ENCODE peak calls at places on chromosomes 13 and 19, in four cellular contexts. One of them, this sample, is unnamed.

GRCh38 chr19:18401580-18402112 is 4.2 kb upstream of the LRRC25 start:
- DNase-seq in skeletal muscle cell: peak; percentile 30
- DNase-seq in activated gamma-delta T cell treated with Interleukin-2 at 50 U/mL for 16 hours: no peak
- DNase-seq in effector CD4-positive, alpha-beta T cell: no peak
- DNase-seq in this sample: no peak

GRCh38 chr19:6276447-6276846 is 3.3 kb downstream of the MLLT1 start:
- DNase-seq in skeletal muscle cell: peak; percentile 62
- DNase-seq in activated gamma-delta T cell treated with Interleukin-2 at 50 U/mL for 16 hours: no peak
- DNase-seq in effector CD4-positive, alpha-beta T cell: no peak
- DNase-seq in this sample: no peak

GRCh38 chr19:39915101-39915847 is 19.2 kb downstream of the FCGBP start:
- DNase-seq in skeletal muscle cell: no peak
- DNase-seq in activated gamma-delta T cell treated with Interleukin-2 at 50 U/mL for 16 hours: no peak
- DNase-seq in effector CD4-positive, alpha-beta T cell: no peak
- DNase-seq in this sample: no peak

GRCh38 chr19:1299822-1300221 is 14.1 kb downstream of the EFNA2 start:
- DNase-seq in skeletal muscle cell: no peak
- DNase-seq in activated gamma-delta T cell treated with Interleukin-2 at 50 U/mL for 16 hours: no peak
- DNase-seq in effector CD4-positive, alpha-beta T cell: no peak
- DNase-seq in this sample: no peak

GRCh38 chr19:35399231-35399630 is 28.4 kb downstream of the GPR42 start:
- DNase-seq in skeletal muscle cell: no peak
- DNase-seq in activated gamma-delta T cell treated with Interleukin-2 at 50 U/mL for 16 hours: no peak
- DNase-seq in effector CD4-positive, alpha-beta T cell: no peak
- DNase-seq in this sample: no peak

GRCh38 chr13:24202215-24202614 is 41.7 kb downstream of the SPATA13 start:
- DNase-seq in skeletal muscle cell: no peak
- DNase-seq in activated gamma-delta T cell treated with Interleukin-2 at 50 U/mL for 16 hours: no peak
- DNase-seq in effector CD4-positive, alpha-beta T cell: no peak
- DNase-seq in this sample: no peak

GRCh38 chr19:13959962-13960862 is 7.9 kb downstream of the DCAF15 start:
- DNase-seq in skeletal muscle cell: no peak
- DNase-seq in activated gamma-delta T cell treated with Interleukin-2 at 50 U/mL for 16 hours: no peak
- DNase-seq in effector CD4-positive, alpha-beta T cell: no peak
- DNase-seq in this sample: no peak

GRCh38 chr19:18304194-18304495 is 18.7 kb downstream of the LSM4 start:
- DNase-seq in skeletal muscle cell: no peak
- DNase-seq in activated gamma-delta T cell treated with Interleukin-2 at 50 U/mL for 16 hours: no peak
- DNase-seq in effector CD4-positive, alpha-beta T cell: no peak
- DNase-seq in this sample: no peak

GRCh38 chr13:31119966-31120733 is 41.6 kb downstream of the HSPH1 start:
- DNase-seq in skeletal muscle cell: no peak
- DNase-seq in activated gamma-delta T cell treated with Interleukin-2 at 50 U/mL for 16 hours: no peak
- DNase-seq in effector CD4-positive, alpha-beta T cell: no peak
- DNase-seq in this sample: no peak

GRCh38 chr13:90545070-90545840 is 802.2 kb upstream of the MIR17HG start:
- DNase-seq in skeletal muscle cell: no peak
- DNase-seq in activated gamma-delta T cell treated with Interleukin-2 at 50 U/mL for 16 hours: no peak
- DNase-seq in effector CD4-positive, alpha-beta T cell: no peak
- DNase-seq in this sample: no peak

GRCh38 chr13:43981091-43981490 is 101.4 kb downstream of the LACC1 start:
- DNase-seq in skeletal muscle cell: no peak
- DNase-seq in activated gamma-delta T cell treated with Interleukin-2 at 50 U/mL for 16 hours: no peak
- DNase-seq in effector CD4-positive, alpha-beta T cell: no peak
- DNase-seq in this sample: no peak

GRCh38 chr13:75181906-75182305 is 300.1 kb downstream of the TBC1D4 start:
- DNase-seq in skeletal muscle cell: peak; percentile 55
- DNase-seq in activated gamma-delta T cell treated with Interleukin-2 at 50 U/mL for 16 hours: no peak
- DNase-seq in effector CD4-positive, alpha-beta T cell: no peak
- DNase-seq in this sample: peak; percentile 70

GRCh38 chr19:13689050-13689449 is 75.3 kb upstream of the MRI1 start:
- DNase-seq in skeletal muscle cell: no peak
- DNase-seq in activated gamma-delta T cell treated with Interleukin-2 at 50 U/mL for 16 hours: no peak
- DNase-seq in effector CD4-positive, alpha-beta T cell: no peak
- DNase-seq in this sample: no peak

GRCh38 chr13:79679334-79679733 is 198.4 kb downstream of the NDFIP2 start:
- DNase-seq in skeletal muscle cell: peak; percentile 25
- DNase-seq in activated gamma-delta T cell treated with Interleukin-2 at 50 U/mL for 16 hours: peak; percentile 38
- DNase-seq in effector CD4-positive, alpha-beta T cell: no peak
- DNase-seq in this sample: peak; percentile 62

GRCh38 chr19:42762782-42763181 is 2.7 kb downstream of the PSG8 start:
- DNase-seq in skeletal muscle cell: no peak
- DNase-seq in activated gamma-delta T cell treated with Interleukin-2 at 50 U/mL for 16 hours: no peak
- DNase-seq in effector CD4-positive, alpha-beta T cell: no peak
- DNase-seq in this sample: no peak

GRCh38 chr13:41554626-41555386 is 97.5 kb downstream of the RGCC start:
- DNase-seq in skeletal muscle cell: no peak
- DNase-seq in activated gamma-delta T cell treated with Interleukin-2 at 50 U/mL for 16 hours: no peak
- DNase-seq in effector CD4-positive, alpha-beta T cell: no peak
- DNase-seq in this sample: no peak

GRCh38 chr13:114078501-114079451 is 53.6 kb downstream of the RASA3 start:
- DNase-seq in skeletal muscle cell: peak; percentile 67
- DNase-seq in activated gamma-delta T cell treated with Interleukin-2 at 50 U/mL for 16 hours: no peak
- DNase-seq in effector CD4-positive, alpha-beta T cell: no peak
- DNase-seq in this sample: peak; percentile 43

GRCh38 chr13:87680298-87680697 is 9.1 kb downstream of the SLITRK5 start:
- DNase-seq in skeletal muscle cell: no peak
- DNase-seq in activated gamma-delta T cell treated with Interleukin-2 at 50 U/mL for 16 hours: no peak
- DNase-seq in effector CD4-positive, alpha-beta T cell: no peak
- DNase-seq in this sample: no peak

GRCh38 chr19:6253886-6254285 is 25.9 kb downstream of the MLLT1 start:
- DNase-seq in skeletal muscle cell: no peak
- DNase-seq in activated gamma-delta T cell treated with Interleukin-2 at 50 U/mL for 16 hours: no peak
- DNase-seq in effector CD4-positive, alpha-beta T cell: no peak
- DNase-seq in this sample: no peak

GRCh38 chr13:75864718-75865117 is 228.6 kb downstream of the LMO7 start:
- DNase-seq in skeletal muscle cell: peak; percentile 19
- DNase-seq in activated gamma-delta T cell treated with Interleukin-2 at 50 U/mL for 16 hours: no peak
- DNase-seq in effector CD4-positive, alpha-beta T cell: no peak
- DNase-seq in this sample: no peak

GRCh38 chr13:95698047-95698749 is 21.3 kb downstream of the DNAJC3 start:
- DNase-seq in skeletal muscle cell: no peak
- DNase-seq in activated gamma-delta T cell treated with Interleukin-2 at 50 U/mL for 16 hours: no peak
- DNase-seq in effector CD4-positive, alpha-beta T cell: no peak
- DNase-seq in this sample: no peak

GRCh38 chr13:92461402-92461801 is 765.2 kb upstream of the GPC6 start:
- DNase-seq in skeletal muscle cell: no peak
- DNase-seq in activated gamma-delta T cell treated with Interleukin-2 at 50 U/mL for 16 hours: no peak
- DNase-seq in effector CD4-positive, alpha-beta T cell: no peak
- DNase-seq in this sample: no peak

GRCh38 chr13:33855371-33855895 is 37.5 kb downstream of the RFC3 start:
- DNase-seq in skeletal muscle cell: no peak
- DNase-seq in activated gamma-delta T cell treated with Interleukin-2 at 50 U/mL for 16 hours: no peak
- DNase-seq in effector CD4-positive, alpha-beta T cell: no peak
- DNase-seq in this sample: no peak

GRCh38 chr19:29854033-29854432 is 42.2 kb downstream of the CCNE1 start:
- DNase-seq in skeletal muscle cell: no peak
- DNase-seq in activated gamma-delta T cell treated with Interleukin-2 at 50 U/mL for 16 hours: no peak
- DNase-seq in effector CD4-positive, alpha-beta T cell: no peak
- DNase-seq in this sample: no peak